ENCODE peak calls at places on chromosomes 5 and 9, in six cellular contexts. S is epithelial cell of proximal tubule, T is KG1, L is ovary, D is cardiac septum, Z is fibroblast of the aortic adventitia. W is an unnamed sample.

GRCh38 chr5:149073217-149073616 is 10.4 kb upstream of the SH3TC2 start:
- DNase-seq in T (no peak), Z (no peak), L (no peak), S (no peak), D (no peak), W (no peak)

GRCh38 chr9:78365979-78366697 is 69.2 kb downstream of the PSAT1 start:
- DNase-seq in T (no peak), Z (peak; percentile 42), D (no peak), S (no peak), L (no peak), W (peak; percentile 30)

GRCh38 chr5:58490397-58491072 is 700 bp upstream of the GAPT start:
- DNase-seq in D (no peak), Z (no peak), S (no peak), L (no peak), T (peak; percentile 70), W (no peak)

GRCh38 chr9:70229579-70229978 is 29.2 kb upstream of the SMC5 start:
- DNase-seq in L (no peak), T (no peak), S (no peak), Z (peak; percentile 66), D (no peak), W (peak; percentile 33)

GRCh38 chr5:137828664-137829063 is 39.0 kb upstream of the MYOT start:
- DNase-seq in L (no peak), T (no peak), S (no peak), D (no peak), Z (no peak), W (no peak)

GRCh38 chr9:134058716-134059115 is 9.1 kb downstream of the BRD3 start:
- DNase-seq in D (peak; percentile 72), T (no peak), S (no peak), Z (peak; percentile 14), L (no peak), W (peak; percentile 52)

GRCh38 chr9:81717747-81718077 is 28.4 kb upstream of the TLE1 start:
- DNase-seq in Z (no peak), D (no peak), S (no peak), T (no peak), L (no peak), W (no peak)

GRCh38 chr9:135048758-135049284 is 38.6 kb upstream of the OLFM1 start:
- DNase-seq in D (peak; percentile 7), Z (no peak), T (no peak), L (no peak), S (no peak), W (no peak)

GRCh38 chr5:14009575-14009974 is 65.1 kb upstream of the DNAH5 start:
- DNase-seq in L (no peak), S (no peak), D (no peak), T (no peak), Z (no peak), W (no peak)

GRCh38 chr9:109843651-109844050 is 63.7 kb downstream of the PALM2AKAP2 start:
- DNase-seq in D (peak; percentile 91), L (no peak), Z (peak; percentile 53), S (no peak), T (no peak), W (peak; percentile 21)

GRCh38 chr5:82924990-82925385 is 152.2 kb downstream of the TMEM167A start:
- DNase-seq in Z (peak; percentile 30), T (no peak), D (no peak), S (no peak), L (no peak), W (no peak)

GRCh38 chr5:17229308-17229707 is 11.9 kb downstream of the BASP1 start:
- DNase-seq in Z (no peak), S (no peak), L (no peak), D (no peak), T (no peak), W (no peak)

GRCh38 chr9:102779341-102779740 is 215.8 kb upstream of the CYLC2 start:
- DNase-seq in D (no peak), S (no peak), T (no peak), Z (no peak), L (no peak), W (no peak)

GRCh38 chr5:88760512-88760911 is 122.5 kb downstream of the MEF2C start:
- DNase-seq in D (no peak), S (no peak), L (no peak), T (no peak), Z (no peak), W (no peak)

GRCh38 chr9:82865524-82865923 is 197.4 kb downstream of the RASEF start:
- DNase-seq in T (no peak), D (no peak), L (no peak), S (no peak), Z (no peak), W (no peak)

GRCh38 chr9:95027914-95028854 is 289.3 kb downstream of the FANCC start:
- DNase-seq in Z (no peak), L (no peak), D (no peak), T (no peak), S (no peak), W (no peak)

GRCh38 chr9:106916491-106917235 is 53.7 kb downstream of the ZNF462 start:
- DNase-seq in L (peak; percentile 31), D (no peak), T (no peak), S (peak; percentile 96), Z (peak; percentile 83), W (peak; percentile 57)

GRCh38 chr5:7396169-7397004 is 449 bp downstream of the ADCY2 start:
- DNase-seq in T (no peak), S (no peak), L (peak; percentile 28), Z (peak; percentile 10), D (no peak), W (peak; percentile 54)

GRCh38 chr9:111662851-111663823 is 1.7 kb downstream of the GNG10 start:
- DNase-seq in S (no peak), Z (no peak), D (no peak), L (no peak), T (no peak), W (no peak)

GRCh38 chr9:638152-638551 is 203.3 kb upstream of the DMRT1 start:
- DNase-seq in L (no peak), S (no peak), T (no peak), Z (no peak), D (no peak), W (no peak)

GRCh38 chr5:56170557-56170956 is 62.6 kb downstream of the ANKRD55 start:
- DNase-seq in T (no peak), D (no peak), L (no peak), S (no peak), Z (peak; percentile 97), W (peak; percentile 67)

GRCh38 chr5:59139695-59140094 is 556.8 kb downstream of the RAB3C start:
- DNase-seq in L (no peak), Z (no peak), T (no peak), D (no peak), S (no peak), W (no peak)

W was measured in AG20443.